ENCODE peak calls at places on chromosomes 3 and 15, in eight cellular contexts. One of them, this sample, is unnamed.

GRCh38 chr3:64190517-64191515 is 34.5 kb downstream of the PRICKLE2 start:
- DNase-seq in smooth muscle cell of the brain vasculature: no peak
- DNase-seq in HuH-7.5: no peak
- DNase-seq in dermis blood vessel endothelial cell: no peak
- DNase-seq in glomerular endothelial cell: no peak
- DNase-seq in NCI-H524 treated with DMSO at 0.1 percent for 48 hours: peak; percentile 80
- DNase-seq in omental fat pad: no peak
- DNase-seq in transverse colon: no peak
- DNase-seq in this sample: peak; percentile 79

GRCh38 chr15:88476635-88477038 is 9.1 kb downstream of the MRPS11 start:
- DNase-seq in dermis blood vessel endothelial cell: peak; percentile 69
- DNase-seq in omental fat pad: no peak
- DNase-seq in smooth muscle cell of the brain vasculature: no peak
- DNase-seq in transverse colon: no peak
- DNase-seq in glomerular endothelial cell: no peak
- DNase-seq in NCI-H524 treated with DMSO at 0.1 percent for 48 hours: peak; percentile 80
- DNase-seq in HuH-7.5: peak; percentile 40
- DNase-seq in this sample: peak; percentile 12

GRCh38 chr3:44318929-44319328 is 19.6 kb upstream of the TCAIM start:
- DNase-seq in dermis blood vessel endothelial cell: peak; percentile 15
- DNase-seq in glomerular endothelial cell: no peak
- DNase-seq in NCI-H524 treated with DMSO at 0.1 percent for 48 hours: peak; percentile 31
- DNase-seq in transverse colon: no peak
- DNase-seq in smooth muscle cell of the brain vasculature: no peak
- DNase-seq in omental fat pad: no peak
- DNase-seq in HuH-7.5: no peak
- DNase-seq in this sample: no peak

GRCh38 chr3:82133070-82133606 is 371.7 kb upstream of the GBE1 start:
- DNase-seq in smooth muscle cell of the brain vasculature: peak; percentile 28
- DNase-seq in omental fat pad: no peak
- DNase-seq in NCI-H524 treated with DMSO at 0.1 percent for 48 hours: no peak
- DNase-seq in dermis blood vessel endothelial cell: peak; percentile 83
- DNase-seq in glomerular endothelial cell: peak; percentile 45
- DNase-seq in HuH-7.5: no peak
- DNase-seq in transverse colon: peak; percentile 48
- DNase-seq in this sample: peak; percentile 26

GRCh38 chr3:195715583-195716266 is 5.1 kb upstream of the MUC20 start:
- DNase-seq in glomerular endothelial cell: no peak
- DNase-seq in NCI-H524 treated with DMSO at 0.1 percent for 48 hours: no peak
- DNase-seq in omental fat pad: no peak
- DNase-seq in transverse colon: peak; percentile 37
- DNase-seq in dermis blood vessel endothelial cell: no peak
- DNase-seq in HuH-7.5: no peak
- DNase-seq in smooth muscle cell of the brain vasculature: no peak
- DNase-seq in this sample: no peak

GRCh38 chr15:66841953-66842681 is 140.1 kb downstream of the SMAD6 start:
- DNase-seq in glomerular endothelial cell: no peak
- DNase-seq in dermis blood vessel endothelial cell: peak; percentile 88
- DNase-seq in omental fat pad: peak; percentile 59
- DNase-seq in smooth muscle cell of the brain vasculature: peak; percentile 82
- DNase-seq in HuH-7.5: peak; percentile 86
- DNase-seq in NCI-H524 treated with DMSO at 0.1 percent for 48 hours: no peak
- DNase-seq in transverse colon: peak; percentile 83
- DNase-seq in this sample: peak; percentile 83

GRCh38 chr15:44092221-44092620 is 102.8 kb downstream of the FRMD5 start:
- DNase-seq in omental fat pad: no peak
- DNase-seq in transverse colon: no peak
- DNase-seq in smooth muscle cell of the brain vasculature: no peak
- DNase-seq in glomerular endothelial cell: no peak
- DNase-seq in dermis blood vessel endothelial cell: no peak
- DNase-seq in HuH-7.5: no peak
- DNase-seq in NCI-H524 treated with DMSO at 0.1 percent for 48 hours: no peak
- DNase-seq in this sample: peak; percentile 82

GRCh38 chr15:73571346-73571745 is 61.8 kb downstream of the NPTN start:
- DNase-seq in omental fat pad: no peak
- DNase-seq in transverse colon: no peak
- DNase-seq in glomerular endothelial cell: no peak
- DNase-seq in HuH-7.5: no peak
- DNase-seq in dermis blood vessel endothelial cell: no peak
- DNase-seq in smooth muscle cell of the brain vasculature: peak; percentile 62
- DNase-seq in NCI-H524 treated with DMSO at 0.1 percent for 48 hours: no peak
- DNase-seq in this sample: no peak

GRCh38 chr15:81516461-81516860 is 142.4 kb upstream of the TMC3 start:
- DNase-seq in smooth muscle cell of the brain vasculature: no peak
- DNase-seq in transverse colon: no peak
- DNase-seq in omental fat pad: no peak
- DNase-seq in HuH-7.5: no peak
- DNase-seq in dermis blood vessel endothelial cell: peak; percentile 66
- DNase-seq in glomerular endothelial cell: no peak
- DNase-seq in NCI-H524 treated with DMSO at 0.1 percent for 48 hours: no peak
- DNase-seq in this sample: peak; percentile 71

GRCh38 chr3:189712906-189713483 is 81.8 kb downstream of the TP63 start:
- DNase-seq in HuH-7.5: peak; percentile 8
- DNase-seq in dermis blood vessel endothelial cell: no peak
- DNase-seq in transverse colon: no peak
- DNase-seq in glomerular endothelial cell: no peak
- DNase-seq in omental fat pad: no peak
- DNase-seq in NCI-H524 treated with DMSO at 0.1 percent for 48 hours: no peak
- DNase-seq in smooth muscle cell of the brain vasculature: no peak
- DNase-seq in this sample: no peak

GRCh38 chr15:63086271-63086670 is 35.4 kb upstream of the LACTB start:
- DNase-seq in HuH-7.5: no peak
- DNase-seq in NCI-H524 treated with DMSO at 0.1 percent for 48 hours: no peak
- DNase-seq in smooth muscle cell of the brain vasculature: no peak
- DNase-seq in glomerular endothelial cell: no peak
- DNase-seq in dermis blood vessel endothelial cell: no peak
- DNase-seq in transverse colon: no peak
- DNase-seq in omental fat pad: no peak
- DNase-seq in this sample: no peak

GRCh38 chr15:57647791-57648130 is 56.1 kb downstream of the MYZAP start:
- DNase-seq in transverse colon: no peak
- DNase-seq in smooth muscle cell of the brain vasculature: no peak
- DNase-seq in dermis blood vessel endothelial cell: peak; percentile 73
- DNase-seq in NCI-H524 treated with DMSO at 0.1 percent for 48 hours: no peak
- DNase-seq in omental fat pad: no peak
- DNase-seq in glomerular endothelial cell: no peak
- DNase-seq in HuH-7.5: no peak
- DNase-seq in this sample: peak; percentile 30

GRCh38 chr3:8578282-8578681 is 66.3 kb downstream of the SSUH2 start:
- DNase-seq in transverse colon: no peak
- DNase-seq in NCI-H524 treated with DMSO at 0.1 percent for 48 hours: no peak
- DNase-seq in glomerular endothelial cell: no peak
- DNase-seq in smooth muscle cell of the brain vasculature: no peak
- DNase-seq in HuH-7.5: no peak
- DNase-seq in dermis blood vessel endothelial cell: no peak
- DNase-seq in omental fat pad: no peak
- DNase-seq in this sample: peak; percentile 46

GRCh38 chr15:52760562-52760961 is 29.6 kb downstream of the ONECUT1 start:
- DNase-seq in NCI-H524 treated with DMSO at 0.1 percent for 48 hours: no peak
- DNase-seq in glomerular endothelial cell: no peak
- DNase-seq in omental fat pad: no peak
- DNase-seq in dermis blood vessel endothelial cell: no peak
- DNase-seq in HuH-7.5: no peak
- DNase-seq in transverse colon: no peak
- DNase-seq in smooth muscle cell of the brain vasculature: no peak
- DNase-seq in this sample: no peak

GRCh38 chr15:64894395-64895056 is 17.2 kb upstream of the ANKDD1A start:
- DNase-seq in smooth muscle cell of the brain vasculature: no peak
- DNase-seq in HuH-7.5: no peak
- DNase-seq in glomerular endothelial cell: no peak
- DNase-seq in omental fat pad: no peak
- DNase-seq in dermis blood vessel endothelial cell: no peak
- DNase-seq in transverse colon: peak; percentile 84
- DNase-seq in NCI-H524 treated with DMSO at 0.1 percent for 48 hours: no peak
- DNase-seq in this sample: no peak

GRCh38 chr15:82873000-82873680 is 63.7 kb downstream of the WHAMM start:
- DNase-seq in HuH-7.5: no peak
- DNase-seq in smooth muscle cell of the brain vasculature: no peak
- DNase-seq in omental fat pad: no peak
- DNase-seq in dermis blood vessel endothelial cell: no peak
- DNase-seq in glomerular endothelial cell: no peak
- DNase-seq in NCI-H524 treated with DMSO at 0.1 percent for 48 hours: no peak
- DNase-seq in transverse colon: no peak
- DNase-seq in this sample: no peak

GRCh38 chr3:128313181-128313725 is 153.4 kb downstream of the DNAJB8 start:
- DNase-seq in NCI-H524 treated with DMSO at 0.1 percent for 48 hours: no peak
- DNase-seq in dermis blood vessel endothelial cell: no peak
- DNase-seq in transverse colon: no peak
- DNase-seq in glomerular endothelial cell: no peak
- DNase-seq in smooth muscle cell of the brain vasculature: no peak
- DNase-seq in omental fat pad: no peak
- DNase-seq in HuH-7.5: no peak
- DNase-seq in this sample: no peak

GRCh38 chr3:85270488-85270887 is 311.7 kb downstream of the CADM2 start:
- DNase-seq in transverse colon: no peak
- DNase-seq in glomerular endothelial cell: no peak
- DNase-seq in dermis blood vessel endothelial cell: no peak
- DNase-seq in smooth muscle cell of the brain vasculature: no peak
- DNase-seq in HuH-7.5: no peak
- DNase-seq in NCI-H524 treated with DMSO at 0.1 percent for 48 hours: no peak
- DNase-seq in omental fat pad: no peak
- DNase-seq in this sample: no peak

GRCh38 chr3:45792036-45792435 is 4.3 kb downstream of the SLC6A20 start:
- DNase-seq in NCI-H524 treated with DMSO at 0.1 percent for 48 hours: no peak
- DNase-seq in smooth muscle cell of the brain vasculature: no peak
- DNase-seq in omental fat pad: no peak
- DNase-seq in transverse colon: no peak
- DNase-seq in dermis blood vessel endothelial cell: no peak
- DNase-seq in HuH-7.5: no peak
- DNase-seq in glomerular endothelial cell: no peak
- DNase-seq in this sample: no peak

GRCh38 chr3:125051205-125051604 is 4.6 kb downstream of the HEG1 start:
- DNase-seq in omental fat pad: no peak
- DNase-seq in NCI-H524 treated with DMSO at 0.1 percent for 48 hours: no peak
- DNase-seq in glomerular endothelial cell: no peak
- DNase-seq in dermis blood vessel endothelial cell: no peak
- DNase-seq in HuH-7.5: no peak
- DNase-seq in transverse colon: no peak
- DNase-seq in smooth muscle cell of the brain vasculature: no peak
- DNase-seq in this sample: no peak

GRCh38 chr3:189184566-189184965 is 12.8 kb downstream of the TPRG1 start:
- DNase-seq in HuH-7.5: no peak
- DNase-seq in smooth muscle cell of the brain vasculature: no peak
- DNase-seq in dermis blood vessel endothelial cell: no peak
- DNase-seq in transverse colon: no peak
- DNase-seq in glomerular endothelial cell: no peak
- DNase-seq in NCI-H524 treated with DMSO at 0.1 percent for 48 hours: no peak
- DNase-seq in omental fat pad: no peak
- DNase-seq in this sample: no peak

GRCh38 chr3:193863657-193864323 is 270.8 kb downstream of the OPA1 start:
- DNase-seq in dermis blood vessel endothelial cell: no peak
- DNase-seq in NCI-H524 treated with DMSO at 0.1 percent for 48 hours: no peak
- DNase-seq in glomerular endothelial cell: no peak
- DNase-seq in transverse colon: no peak
- DNase-seq in smooth muscle cell of the brain vasculature: no peak
- DNase-seq in omental fat pad: no peak
- DNase-seq in HuH-7.5: no peak
- DNase-seq in this sample: no peak

GRCh38 chr3:37183375-37183831 is 9.0 kb upstream of the LRRFIP2 start:
- DNase-seq in NCI-H524 treated with DMSO at 0.1 percent for 48 hours: no peak
- DNase-seq in HuH-7.5: no peak
- DNase-seq in omental fat pad: no peak
- DNase-seq in glomerular endothelial cell: no peak
- DNase-seq in dermis blood vessel endothelial cell: peak; percentile 89
- DNase-seq in transverse colon: no peak
- DNase-seq in smooth muscle cell of the brain vasculature: no peak
- DNase-seq in this sample: peak; percentile 96

GRCh38 chr15:84715442-84716035 is 400 bp downstream of the SEC11A start:
- DNase-seq in omental fat pad: no peak
- DNase-seq in transverse colon: peak; percentile 31
- DNase-seq in NCI-H524 treated with DMSO at 0.1 percent for 48 hours: no peak
- DNase-seq in smooth muscle cell of the brain vasculature: no peak
- DNase-seq in dermis blood vessel endothelial cell: peak; percentile 51
- DNase-seq in HuH-7.5: peak; percentile 30
- DNase-seq in glomerular endothelial cell: no peak
- DNase-seq in this sample: peak; percentile 41

GRCh38 chr3:49903451-49904424 is at the start of gene MST1R:
- DNase-seq in NCI-H524 treated with DMSO at 0.1 percent for 48 hours: no peak
- DNase-seq in glomerular endothelial cell: no peak
- DNase-seq in smooth muscle cell of the brain vasculature: no peak
- DNase-seq in transverse colon: peak; percentile 94
- DNase-seq in HuH-7.5: peak; percentile 85
- DNase-seq in dermis blood vessel endothelial cell: peak; percentile 55
- DNase-seq in omental fat pad: peak; percentile 33
- DNase-seq in this sample: no peak

GRCh38 chr3:76582632-76583378 is 457.1 kb upstream of the ROBO2 start:
- DNase-seq in dermis blood vessel endothelial cell: no peak
- DNase-seq in HuH-7.5: no peak
- DNase-seq in transverse colon: no peak
- DNase-seq in omental fat pad: no peak
- DNase-seq in glomerular endothelial cell: no peak
- DNase-seq in smooth muscle cell of the brain vasculature: no peak
- DNase-seq in NCI-H524 treated with DMSO at 0.1 percent for 48 hours: peak; percentile 6
- DNase-seq in this sample: no peak

GRCh38 chr15:52227456-52227855 is 36.3 kb upstream of the GNB5 start:
- DNase-seq in glomerular endothelial cell: peak; percentile 69
- DNase-seq in transverse colon: peak; percentile 77
- DNase-seq in smooth muscle cell of the brain vasculature: peak; percentile 72
- DNase-seq in omental fat pad: no peak
- DNase-seq in dermis blood vessel endothelial cell: peak; percentile 91
- DNase-seq in HuH-7.5: peak; percentile 66
- DNase-seq in NCI-H524 treated with DMSO at 0.1 percent for 48 hours: peak; percentile 54
- DNase-seq in this sample: peak; percentile 70

GRCh38 chr3:155227141-155227540 is 66.3 kb downstream of the STRIT1 start:
- DNase-seq in dermis blood vessel endothelial cell: no peak
- DNase-seq in glomerular endothelial cell: no peak
- DNase-seq in transverse colon: no peak
- DNase-seq in omental fat pad: no peak
- DNase-seq in NCI-H524 treated with DMSO at 0.1 percent for 48 hours: no peak
- DNase-seq in HuH-7.5: no peak
- DNase-seq in smooth muscle cell of the brain vasculature: no peak
- DNase-seq in this sample: no peak

GRCh38 chr3:13195374-13195773 is 122.1 kb upstream of the IQSEC1 start:
- DNase-seq in omental fat pad: no peak
- DNase-seq in smooth muscle cell of the brain vasculature: no peak
- DNase-seq in transverse colon: no peak
- DNase-seq in glomerular endothelial cell: no peak
- DNase-seq in HuH-7.5: no peak
- DNase-seq in NCI-H524 treated with DMSO at 0.1 percent for 48 hours: no peak
- DNase-seq in dermis blood vessel endothelial cell: no peak
- DNase-seq in this sample: no peak

GRCh38 chr3:95705786-95706418 is 1108.5 kb upstream of the EPHA6 start:
- DNase-seq in NCI-H524 treated with DMSO at 0.1 percent for 48 hours: no peak
- DNase-seq in dermis blood vessel endothelial cell: no peak
- DNase-seq in smooth muscle cell of the brain vasculature: no peak
- DNase-seq in omental fat pad: no peak
- DNase-seq in transverse colon: no peak
- DNase-seq in glomerular endothelial cell: no peak
- DNase-seq in HuH-7.5: no peak
- DNase-seq in this sample: no peak

GRCh38 chr15:73988075-73988969 is 3.8 kb downstream of the STOML1 start:
- DNase-seq in transverse colon: no peak
- DNase-seq in dermis blood vessel endothelial cell: peak; percentile 75
- DNase-seq in NCI-H524 treated with DMSO at 0.1 percent for 48 hours: no peak
- DNase-seq in HuH-7.5: no peak
- DNase-seq in omental fat pad: no peak
- DNase-seq in glomerular endothelial cell: no peak
- DNase-seq in smooth muscle cell of the brain vasculature: no peak
- DNase-seq in this sample: peak; percentile 53

GRCh38 chr3:187211532-187212274 is 14.4 kb downstream of the RTP1 start:
- DNase-seq in HuH-7.5: no peak
- DNase-seq in glomerular endothelial cell: no peak
- DNase-seq in transverse colon: no peak
- DNase-seq in omental fat pad: no peak
- DNase-seq in NCI-H524 treated with DMSO at 0.1 percent for 48 hours: peak; percentile 14
- DNase-seq in smooth muscle cell of the brain vasculature: no peak
- DNase-seq in dermis blood vessel endothelial cell: no peak
- DNase-seq in this sample: peak; percentile 79

GRCh38 chr15:73650387-73651126 is 17.4 kb upstream of the NPTN start:
- DNase-seq in dermis blood vessel endothelial cell: peak; percentile 74
- DNase-seq in smooth muscle cell of the brain vasculature: no peak
- DNase-seq in NCI-H524 treated with DMSO at 0.1 percent for 48 hours: no peak
- DNase-seq in transverse colon: no peak
- DNase-seq in omental fat pad: no peak
- DNase-seq in HuH-7.5: no peak
- DNase-seq in glomerular endothelial cell: no peak
- DNase-seq in this sample: no peak

GRCh38 chr3:71565326-71565725 is 18.2 kb downstream of the FOXP1 start:
- DNase-seq in glomerular endothelial cell: no peak
- DNase-seq in dermis blood vessel endothelial cell: no peak
- DNase-seq in NCI-H524 treated with DMSO at 0.1 percent for 48 hours: peak; percentile 67
- DNase-seq in smooth muscle cell of the brain vasculature: no peak
- DNase-seq in omental fat pad: no peak
- DNase-seq in HuH-7.5: no peak
- DNase-seq in transverse colon: no peak
- DNase-seq in this sample: no peak

This sample was measured in astrocyte.